ENCODE peak calls at places on chromosome X, in five cellular contexts. E is activated CD4-positive, alpha-beta T cell treated with anti-CD3 and anti-CD28 coated beads for 48 hours; Y is sciatic nerve; W is HL-60; P is NCI-H2107. D is an unnamed sample.

GRCh38 chrX:112857478-112857878 is 16.8 kb upstream of the AMOT start:
- DNase-seq in E (peak), Y (no peak), W (no peak), P (no peak), D (no peak)

GRCh38 chrX:53184836-53185235 is 40.2 kb downstream of the KDM5C start:
- DNase-seq in E (no peak), Y (no peak), W (no peak), P (no peak), D (peak)

GRCh38 chrX:22135994-22136684 is 104.0 kb downstream of the PHEX start:
- DNase-seq in E (peak), Y (no peak), W (peak), P (peak), D (peak)

GRCh38 chrX:155094468-155095061 is 23.3 kb downstream of the BRCC3 start:
- DNase-seq in E (no peak), Y (no peak), W (no peak), P (no peak), D (no peak)

GRCh38 chrX:140360284-140360683 is 144.6 kb downstream of the SOX3 start:
- DNase-seq in E (no peak), Y (no peak), W (no peak), P (no peak), D (no peak)

GRCh38 chrX:41421071-41421729 is 25.9 kb upstream of the NYX start:
- DNase-seq in E (no peak), Y (no peak), W (no peak), P (no peak), D (no peak)

GRCh38 chrX:125998432-125998831 is 167.7 kb downstream of the DCAF12L2 start:
- DNase-seq in E (no peak), Y (no peak), W (no peak), P (no peak), D (no peak)

GRCh38 chrX:131830400-131831184 is 192.5 kb upstream of the STK26 start:
- DNase-seq in E (peak), Y (peak), W (peak), P (peak), D (peak)

GRCh38 chrX:20252392-20253231 is 14.1 kb downstream of the RPS6KA3 start:
- DNase-seq in E (peak), Y (peak), W (no peak), P (no peak), D (peak)

GRCh38 chrX:50707376-50707775 is 106.6 kb downstream of the SHROOM4 start:
- DNase-seq in E (no peak), Y (no peak), W (no peak), P (no peak), D (no peak)

D was measured in astrocyte.